ENCODE peak calls at places on chromosomes 11 and 22, in nine cellular contexts. K is ovary, J is H1, F is tibial nerve, O is esophagus muscularis mucosa, Z is K562, W is A549, U is suprapubic skin, X is SK-N-SH. Y is an unnamed sample.

GRCh38 chr11:103091441-103091809 is 535 bp downstream of the DCUN1D5 start:
- DNase-seq in O (no peak), W (peak), F (no peak), X (peak), U (peak), J (peak), K (peak), Z (no peak), Y (peak)

GRCh38 chr22:30310881-30311771 is 15.6 kb downstream of the TBC1D10A start:
- DNase-seq in F (peak), K (peak), J (no peak), X (no peak), O (peak), Z (no peak), W (no peak), U (peak), Y (peak)

GRCh38 chr11:31437742-31438435 is 68.2 kb downstream of the DNAJC24 start:
- DNase-seq in K (no peak), Z (no peak), J (no peak), U (no peak), O (no peak), X (no peak), W (no peak), F (no peak), Y (no peak)

GRCh38 chr11:122202951-122203456 is 87.0 kb upstream of the BLID start:
- DNase-seq in Z (peak), W (peak), J (peak), U (peak), K (peak), X (peak), O (peak), F (peak), Y (peak)

GRCh38 chr11:95680169-95680929 is 109.2 kb downstream of the FAM76B start:
- DNase-seq in U (no peak), K (no peak), F (no peak), X (no peak), Z (no peak), W (no peak), O (no peak), J (no peak), Y (no peak)

GRCh38 chr11:12410006-12410728 is 32.8 kb downstream of the PARVA start:
- DNase-seq in Z (no peak), K (peak), F (no peak), W (peak), J (peak), O (peak), X (peak), U (no peak), Y (no peak)

GRCh38 chr11:47606731-47607130 is 12.5 kb upstream of the C1QTNF4 start:
- DNase-seq in F (no peak), J (no peak), Z (no peak), O (no peak), X (no peak), K (no peak), U (peak), W (no peak), Y (no peak)

GRCh38 chr11:92251980-92252379 is 27.4 kb downstream of the FAT3 start:
- DNase-seq in J (no peak), W (no peak), U (no peak), F (no peak), O (no peak), K (no peak), X (no peak), Z (no peak), Y (no peak)

GRCh38 chr22:35697142-35697541 is 20.5 kb upstream of the APOL5 start:
- DNase-seq in O (no peak), W (no peak), J (no peak), K (no peak), X (no peak), F (no peak), U (no peak), Z (no peak), Y (no peak)

GRCh38 chr11:77377734-77378133 is 76.2 kb upstream of the GDPD4 start:
- DNase-seq in X (no peak), Z (no peak), U (no peak), K (no peak), W (no peak), F (no peak), J (no peak), O (no peak), Y (no peak)

GRCh38 chr11:111422494-111423249 is 43.6 kb upstream of the POU2AF1 start:
- DNase-seq in W (peak), F (peak), Z (peak), J (peak), U (no peak), K (peak), X (peak), O (no peak), Y (peak)

GRCh38 chr11:23723861-23724260 is 773.0 kb upstream of the LUZP2 start:
- DNase-seq in J (no peak), Z (no peak), O (no peak), W (no peak), U (no peak), F (no peak), X (no peak), K (no peak), Y (no peak)

GRCh38 chr11:68643576-68643975 is 40.8 kb upstream of the GAL start:
- DNase-seq in F (peak), J (no peak), U (no peak), X (peak), K (no peak), Z (no peak), W (no peak), O (no peak), Y (no peak)

GRCh38 chr11:64545605-64546004 is 45.4 kb upstream of the SLC22A12 start:
- DNase-seq in K (no peak), Z (no peak), W (peak), U (no peak), J (no peak), O (no peak), F (no peak), X (no peak), Y (no peak)

GRCh38 chr11:120024046-120024445 is 113.9 kb downstream of the TRIM29 start:
- DNase-seq in F (no peak), X (no peak), K (no peak), Z (no peak), W (no peak), U (no peak), J (peak), O (no peak), Y (no peak)

GRCh38 chr11:86101493-86101892 is 32.6 kb upstream of the PICALM start:
- DNase-seq in X (no peak), J (no peak), K (no peak), Z (no peak), F (no peak), W (peak), O (no peak), U (no peak), Y (no peak)

GRCh38 chr22:22881116-22882032 is 6.2 kb upstream of the IGLL5 start:
- DNase-seq in K (no peak), W (no peak), O (no peak), Z (peak), F (no peak), U (no peak), J (no peak), X (peak), Y (no peak)

GRCh38 chr22:22878801-22879674 is 8.6 kb upstream of the IGLL5 start:
- DNase-seq in O (no peak), X (no peak), K (no peak), J (no peak), W (no peak), U (no peak), Z (peak), F (no peak), Y (no peak)

GRCh38 chr22:22882033-22882717 is 5.4 kb upstream of the IGLL5 start:
- DNase-seq in J (no peak), O (no peak), Z (peak), U (no peak), K (no peak), W (no peak), X (no peak), F (no peak), Y (no peak)

GRCh38 chr22:22879675-22880029 is 8.0 kb upstream of the IGLL5 start:
- DNase-seq in K (no peak), W (no peak), X (no peak), J (no peak), Z (no peak), O (no peak), U (no peak), F (no peak), Y (no peak)

GRCh38 chr22:22880645-22881044 is 7.0 kb upstream of the IGLL5 start:
- DNase-seq in U (no peak), F (no peak), X (no peak), W (no peak), O (no peak), Z (peak), J (no peak), K (no peak), Y (no peak)
- TF ChIP-seq EP300 in U (no peak), F (no peak), X (no peak), W (no peak), O (no peak), Z (no peak), J (no peak), K (no peak), Y (no peak)

GRCh38 chr22:49549851-49550430 is 277.7 kb downstream of the BRD1 start:
- DNase-seq in O (no peak), X (no peak), U (peak), J (no peak), Z (no peak), K (no peak), W (no peak), F (no peak), Y (no peak)

GRCh38 chr22:49549256-49549655 is 278.4 kb downstream of the BRD1 start:
- DNase-seq in Z (no peak), W (no peak), F (no peak), O (no peak), K (peak), U (peak), X (no peak), J (no peak), Y (no peak)

GRCh38 chr22:49547751-49548239 is 279.9 kb downstream of the BRD1 start:
- DNase-seq in X (no peak), O (no peak), K (peak), U (peak), W (no peak), J (no peak), F (no peak), Z (no peak), Y (no peak)

GRCh38 chr22:49546811-49547585 is 280.7 kb downstream of the BRD1 start:
- DNase-seq in Z (no peak), W (no peak), J (no peak), F (no peak), X (no peak), O (no peak), K (no peak), U (peak), Y (no peak)

DNA sequence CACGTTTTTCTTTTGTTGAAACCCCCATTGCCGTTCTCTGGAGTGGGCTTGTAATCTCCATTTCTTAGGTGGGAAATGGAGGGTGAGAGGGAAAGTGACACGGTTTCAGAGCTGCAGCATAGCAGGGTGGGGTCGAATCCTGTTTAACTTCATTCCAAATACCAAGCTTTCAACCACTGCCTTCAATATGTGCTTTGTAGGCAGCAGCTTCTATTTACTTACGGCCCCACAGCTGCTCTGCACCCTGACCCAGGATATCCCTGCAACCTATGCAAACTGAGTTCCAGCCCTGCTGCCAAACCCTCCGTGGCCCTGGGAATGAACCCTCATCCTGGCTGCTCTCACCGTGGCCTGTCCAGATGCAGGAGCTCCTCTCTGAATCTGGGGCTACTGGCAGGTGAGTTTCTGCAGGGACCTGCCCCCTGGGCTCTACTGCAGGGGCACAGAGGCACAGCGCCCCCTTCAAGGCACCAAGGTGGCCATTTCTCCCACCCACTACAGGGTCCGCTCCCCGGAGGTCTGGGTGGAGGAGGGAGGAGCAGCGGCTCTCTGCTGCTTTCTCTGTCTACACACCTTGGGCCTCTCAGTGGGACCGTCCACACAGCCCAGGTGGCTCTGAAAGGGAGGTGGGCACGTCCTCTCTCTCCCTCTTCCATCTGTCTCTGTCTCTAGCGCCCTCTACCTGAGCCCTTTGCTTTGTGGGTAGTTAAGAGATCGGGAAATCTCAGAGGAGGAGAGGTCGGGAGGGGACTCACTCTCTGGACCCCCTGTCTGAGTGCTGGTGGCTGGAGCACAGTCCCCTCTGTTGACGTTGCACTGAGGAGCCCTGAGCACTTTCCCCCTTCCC is 279.1 kb downstream of the BRD1 start:
- DNase-seq in Z (no peak), X (no peak), J (peak), F (no peak), K (peak), W (no peak), U (peak), O (no peak), Y (no peak)
- TF ChIP-seq CTCF in Z (no peak), X (no peak), J (peak), F (no peak), K (no peak), W (no peak), U (no peak), O (no peak), Y (no peak)

GRCh38 chr11:114399490-114399889 is 821 bp downstream of the C11orf71 start:
- DNase-seq in O (no peak), X (peak), K (no peak), W (no peak), U (no peak), Z (no peak), J (no peak), F (no peak), Y (no peak)
- TF ChIP-seq EP300 in O (no peak), X (no peak), K (no peak), W (no peak), U (no peak), Z (no peak), J (no peak), F (no peak), Y (no peak)

DNA sequence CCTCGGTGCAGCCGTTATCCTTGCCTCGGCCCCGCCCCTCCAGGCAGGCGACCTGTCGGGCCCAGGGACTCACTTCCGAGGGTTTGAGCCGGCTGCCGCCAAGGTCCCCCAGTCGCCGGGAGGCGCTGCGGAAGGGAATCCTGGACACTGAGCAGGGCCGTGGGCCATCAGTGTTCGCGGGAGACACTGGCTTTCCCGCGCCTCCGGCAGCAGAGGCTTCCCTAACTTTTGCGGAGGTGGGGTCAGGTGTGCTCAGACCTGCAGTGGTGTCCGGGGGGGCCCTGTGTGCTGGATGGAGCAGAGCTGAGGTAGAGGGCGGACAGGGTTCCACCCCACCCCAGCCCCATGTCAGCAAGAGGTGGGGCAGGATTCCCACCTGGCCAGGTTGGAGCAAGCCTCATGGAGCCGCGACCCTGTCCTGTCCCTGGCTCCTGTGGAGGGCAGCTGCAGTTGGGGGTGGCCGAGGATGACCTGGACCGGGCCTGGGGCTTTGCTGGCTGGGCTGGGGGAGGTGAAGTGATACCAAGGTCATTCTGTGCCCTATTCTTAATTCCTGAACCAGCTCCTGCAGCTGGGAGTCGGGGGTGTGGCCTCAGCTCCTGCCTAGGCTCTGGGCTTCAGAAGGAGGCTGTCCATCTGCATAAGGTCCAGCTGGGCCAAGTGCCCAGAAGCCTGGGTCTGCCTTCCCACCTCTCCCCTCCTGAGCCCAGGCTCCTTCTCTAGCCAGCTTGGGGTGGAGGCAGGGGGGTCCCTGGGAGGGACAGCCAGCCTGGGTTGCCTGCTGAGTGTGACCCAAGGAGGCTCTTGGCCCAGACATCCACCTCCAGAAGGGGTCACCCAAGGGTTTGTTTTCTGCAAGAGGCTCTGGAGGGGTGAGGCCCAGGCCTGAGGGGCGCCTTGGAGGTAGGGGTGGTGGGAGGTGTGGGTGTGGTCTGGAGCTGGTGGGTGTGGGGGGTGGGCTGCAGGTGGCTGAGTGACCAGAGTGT is 8.4 kb downstream of the TSPAN4 start:
- DNase-seq in U (no peak), W (no peak), Z (no peak), K (peak), F (no peak), O (no peak), X (peak), J (peak), Y (no peak)
- TF ChIP-seq CTCF in U (no peak), W (no peak), Z (peak), K (no peak), F (no peak), O (no peak), X (peak), J (peak), Y (no peak)